ENCODE peak calls at places on chromosomes 4 and X, in six cellular contexts. W is SK-N-SH, B is neural progenitor cell, I is HCT116, A is PC-3, L is MM.1S. K is an unnamed sample.

GRCh38 chr4:101101072-101101471 is 246.3 kb downstream of the PPP3CA start:
- DNase-seq in W (no peak), B (no peak), I (no peak), A (peak; percentile 48), L (no peak), K (no peak)

GRCh38 chrX:150616179-150616862 is 47.9 kb downstream of the MTM1 start:
- DNase-seq in W (no peak), B (no peak), I (no peak), A (no peak), L (no peak), K (no peak)

GRCh38 chr4:27087306-27088045 is 226.8 kb downstream of the STIM2 start:
- DNase-seq in W (no peak), B (no peak), I (no peak), A (no peak), L (no peak), K (no peak)

GRCh38 chrX:52556741-52557140 is 39.9 kb upstream of the XAGE1B start:
- DNase-seq in W (no peak), B (no peak), I (no peak), A (no peak), L (no peak), K (no peak)

GRCh38 chr4:183888564-183888963 is 16.5 kb upstream of the STOX2 start:
- DNase-seq in W (no peak), B (no peak), I (no peak), A (no peak), L (no peak), K (no peak)

GRCh38 chr4:168637872-168638756 is 141.3 kb downstream of the PALLD start:
- DNase-seq in W (no peak), B (no peak), I (no peak), A (no peak), L (no peak), K (peak; percentile 49)

GRCh38 chrX:81238166-81238565 is 36.3 kb downstream of the SH3BGRL start:
- DNase-seq in W (no peak), B (no peak), I (no peak), A (no peak), L (no peak), K (no peak)

GRCh38 chr4:37453004-37453360 is 208.4 kb downstream of the NWD2 start:
- DNase-seq in W (peak; percentile 47), B (peak; percentile 84), I (peak; percentile 58), A (peak; percentile 87), L (peak; percentile 74), K (peak; percentile 70)

GRCh38 chr4:3135155-3136011 is 60.9 kb downstream of the HTT start:
- DNase-seq in W (no peak), B (no peak), I (no peak), A (no peak), L (peak; percentile 22), K (peak; percentile 12)

GRCh38 chr4:178347091-178347490 is 904.9 kb upstream of the AGA start:
- DNase-seq in W (no peak), B (no peak), I (no peak), A (no peak), L (no peak), K (no peak)

GRCh38 chr4:1644906-1645657 is 39.0 kb downstream of the FAM53A start:
- DNase-seq in W (peak; percentile 86), B (peak; percentile 50), I (no peak), A (no peak), L (no peak), K (peak; percentile 50)

GRCh38 chr4:10577495-10577894 is 107.1 kb downstream of the CLNK start:
- DNase-seq in W (no peak), B (no peak), I (no peak), A (no peak), L (no peak), K (no peak)

GRCh38 chr4:1351854-1352633 is 5.0 kb downstream of the UVSSA start:
- DNase-seq in W (peak; percentile 91), B (peak; percentile 89), I (peak; percentile 50), A (peak; percentile 87), L (peak; percentile 84), K (peak; percentile 87)

GRCh38 chrX:145609951-145610511 is 207.6 kb upstream of the SLITRK2 start:
- DNase-seq in W (no peak), B (no peak), I (no peak), A (peak; percentile 80), L (no peak), K (no peak)

GRCh38 chr4:128386761-128387599 is 99.4 kb upstream of the PGRMC2 start:
- DNase-seq in W (peak; percentile 67), B (no peak), I (peak; percentile 67), A (peak; percentile 82), L (no peak), K (peak; percentile 98)

GRCh38 chrX:150348365-150348764 is 14.8 kb upstream of the MAMLD1 start:
- DNase-seq in W (no peak), B (peak; percentile 50), I (no peak), A (peak; percentile 51), L (peak; percentile 62), K (peak; percentile 20)

GRCh38 chr4:1198070-1198844 is 25.9 kb upstream of the SPON2 start:
- DNase-seq in W (peak; percentile 17), B (no peak), I (no peak), A (no peak), L (no peak), K (peak; percentile 34)

GRCh38 chr4:129218355-129218754 is 122.4 kb downstream of the C4orf33 start:
- DNase-seq in W (no peak), B (peak; percentile 47), I (no peak), A (peak; percentile 53), L (no peak), K (peak; percentile 14)

GRCh38 chr4:107801766-107802211 is 22.9 kb upstream of the SGMS2 start:
- DNase-seq in W (no peak), B (no peak), I (no peak), A (peak; percentile 83), L (no peak), K (peak; percentile 76)

GRCh38 chrX:108437789-108438623 is at the start of gene COL4A6:
- DNase-seq in W (no peak), B (peak; percentile 72), I (no peak), A (no peak), L (no peak), K (peak; percentile 35)

GRCh38 chr4:81352476-81352875 is 119.2 kb downstream of the RASGEF1B start:
- DNase-seq in W (no peak), B (no peak), I (no peak), A (no peak), L (no peak), K (peak; percentile 74)

GRCh38 chrX:92260102-92260501 is 480.9 kb downstream of the PCDH11X start:
- DNase-seq in W (no peak), B (peak; percentile 9), I (no peak), A (no peak), L (peak; percentile 78), K (no peak)

GRCh38 chr4:184763150-184763780 is 29.4 kb upstream of the CENPU start:
- DNase-seq in W (no peak), B (no peak), I (no peak), A (no peak), L (no peak), K (peak; percentile 29)

GRCh38 chrX:86121916-86122315 is 26.3 kb upstream of the DACH2 start:
- DNase-seq in W (no peak), B (no peak), I (no peak), A (no peak), L (no peak), K (no peak)

GRCh38 chr4:119113033-119113655 is 22.5 kb upstream of the MYOZ2 start:
- DNase-seq in W (no peak), B (no peak), I (peak; percentile 26), A (peak; percentile 88), L (no peak), K (peak; percentile 95)

GRCh38 chr4:169621754-169622481 is 1.5 kb downstream of the CLCN3 start:
- DNase-seq in W (peak; percentile 22), B (no peak), I (no peak), A (peak; percentile 65), L (peak; percentile 40), K (peak; percentile 59)

GRCh38 chr4:142817442-142817841 is 28.7 kb downstream of the INPP4B start:
- DNase-seq in W (no peak), B (peak; percentile 21), I (peak; percentile 88), A (peak; percentile 97), L (no peak), K (peak; percentile 95)

GRCh38 chr4:37675587-37676290 is 10.4 kb downstream of the RELL1 start:
- DNase-seq in W (no peak), B (no peak), I (no peak), A (no peak), L (peak; percentile 91), K (no peak)

GRCh38 chr4:8238061-8238511 is 31.5 kb upstream of the HTRA3 start:
- DNase-seq in W (no peak), B (no peak), I (no peak), A (no peak), L (peak; percentile 92), K (no peak)

GRCh38 chr4:105182211-105182610 is 35.5 kb downstream of the TET2 start:
- DNase-seq in W (no peak), B (no peak), I (no peak), A (no peak), L (no peak), K (no peak)

GRCh38 chr4:42489095-42489494 is 91.8 kb downstream of the SHISA3 start:
- DNase-seq in W (no peak), B (no peak), I (no peak), A (no peak), L (peak; percentile 79), K (no peak)

GRCh38 chr4:73589261-73589847 is 30.9 kb downstream of the RASSF6 start:
- DNase-seq in W (no peak), B (no peak), I (no peak), A (peak; percentile 52), L (peak; percentile 48), K (peak; percentile 87)
- H3K9ac ChIP-seq in W (no peak overlapping the region), B (no peak overlapping the region), I (no peak overlapping the region), A (no peak overlapping the region), L (peak overlapping the region; percentile 72), K (no peak overlapping the region)

DNA sequence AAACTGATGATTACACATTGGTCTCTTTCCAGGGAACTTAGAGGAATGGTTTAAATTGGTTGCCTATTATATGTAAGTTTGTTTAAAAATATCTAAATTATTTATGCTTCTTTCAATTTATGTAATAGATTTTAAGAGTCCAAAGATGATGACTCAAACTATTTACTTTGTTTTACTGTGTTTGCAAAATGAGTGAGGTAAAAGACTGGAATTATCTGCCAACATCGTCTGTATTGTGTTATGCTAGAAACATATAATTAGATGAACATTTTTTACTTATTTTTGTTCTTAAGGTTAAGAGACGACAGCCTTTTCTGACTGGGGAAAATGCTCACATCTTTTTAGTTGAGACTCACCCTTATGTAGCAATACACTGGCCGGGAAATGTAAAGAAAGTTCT is 51.1 kb upstream of the SYTL5 start:
- DNase-seq in W (no peak), B (no peak), I (no peak), A (peak; percentile 69), L (no peak), K (no peak)
- H3K4me1 ChIP-seq in W (no peaks in the 10 kb centered on the region), B (no peaks in the 10 kb centered on the region), I (no peaks in the 10 kb centered on the region), A (peaks cover 12% of the 10 kb centered on the region), L (no peaks in the 10 kb centered on the region), K (no peaks in the 10 kb centered on the region)

DNA sequence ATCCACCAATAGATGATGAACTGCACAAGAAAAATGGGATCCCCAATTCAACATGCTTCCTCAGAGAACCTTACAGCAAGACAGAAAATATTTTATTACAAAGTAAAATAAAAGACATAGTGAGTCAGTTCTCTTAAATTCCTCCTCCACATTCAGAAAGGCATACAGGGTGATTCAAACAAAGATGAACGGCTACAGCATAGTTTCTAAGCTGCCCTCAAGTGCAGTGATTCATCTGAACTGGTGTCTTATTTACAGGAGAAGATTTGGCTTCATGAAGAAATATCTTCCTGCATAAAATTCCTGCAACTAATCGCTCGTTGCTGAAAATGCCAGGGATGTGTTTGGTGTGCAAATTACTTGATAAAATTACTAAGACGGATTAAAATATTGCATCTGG is 103.6 kb downstream of the PRKX start:
- DNase-seq in W (no peak), B (no peak), I (no peak), A (peak; percentile 64), L (no peak), K (peak; percentile 84)
- TF ChIP-seq EZH2phosphoT487 in W (no peak), B (no peak), I (no peak), A (no peak), L (no peak), K (no peak)

GRCh38 chrX:129980540-129981206 is 1.8 kb upstream of the BCORL1 start:
- DNase-seq in W (peak; percentile 82), B (peak; percentile 75), I (no peak), A (peak; percentile 15), L (no peak), K (peak; percentile 35)
- H3K9ac ChIP-seq in W (peak overlapping the region; percentile 48), B (no peak overlapping the region), I (peak overlapping the region; percentile 59), A (no peak overlapping the region), L (no peak overlapping the region), K (peak overlapping the region; percentile 25)